ENCODE peak calls at places on chromosomes 5 and 9, in seven cellular contexts. G, M, L, R, H, V and Q are unnamed samples.

GRCh38 chr5:137300411-137301240 is 198.5 kb downstream of the SPOCK1 start:
- DNase-seq in H (no peak), G (no peak), L (no peak), R (no peak), V (no peak), M (no peak), Q (no peak)

GRCh38 chr5:179150011-179150410 is 89.8 kb downstream of the ZNF354C start:
- DNase-seq in M (no peak), H (no peak), V (peak), L (no peak), G (peak), R (no peak), Q (peak)

GRCh38 chr5:120368923-120369715 is 95.0 kb upstream of the PRR16 start:
- DNase-seq in L (no peak), R (no peak), H (no peak), G (no peak), M (no peak), V (no peak), Q (peak)

GRCh38 chr9:123470991-123471770 is 115.2 kb downstream of the CRB2 start:
- DNase-seq in V (no peak), G (no peak), R (no peak), H (no peak), M (no peak), L (no peak), Q (no peak)

GRCh38 chr9:75064307-75065025 is 23.5 kb downstream of the NMRK1 start:
- DNase-seq in R (no peak), L (no peak), G (no peak), M (no peak), V (no peak), H (no peak), Q (no peak)

GRCh38 chr9:31232485-31232884 is 1152.0 kb upstream of the ACO1 start:
- DNase-seq in M (no peak), V (no peak), R (no peak), H (no peak), L (no peak), G (no peak), Q (no peak)

GRCh38 chr9:99253134-99253533 is 31.1 kb downstream of the SEC61B start:
- DNase-seq in V (no peak), H (no peak), G (no peak), M (no peak), R (no peak), L (no peak), Q (no peak)

GRCh38 chr9:7172445-7173115 is 414.8 kb downstream of the KDM4C start:
- DNase-seq in G (no peak), H (no peak), M (no peak), L (no peak), R (no peak), V (no peak), Q (no peak)

GRCh38 chr5:6766558-6767191 is 53.4 kb downstream of the TENT4A start:
- DNase-seq in L (no peak), H (peak), M (no peak), R (peak), G (peak), V (peak), Q (peak)

GRCh38 chr5:160792281-160792680 is 59.7 kb downstream of the ATP10B start:
- DNase-seq in V (no peak), M (no peak), L (no peak), R (no peak), H (no peak), G (no peak), Q (no peak)

GRCh38 chr9:131095666-131096489 is 453 bp upstream of the AIF1L start:
- DNase-seq in L (peak), H (no peak), M (peak), V (no peak), R (no peak), G (no peak), Q (no peak)

GRCh38 chr5:43017438-43017820 is 22.7 kb downstream of the ANXA2R start:
- DNase-seq in R (peak), H (no peak), G (no peak), L (no peak), M (peak), V (peak), Q (no peak)

GRCh38 chr5:90488791-90489190 is 14.1 kb downstream of the POLR3G start:
- DNase-seq in L (no peak), V (no peak), H (no peak), M (no peak), G (no peak), R (no peak), Q (no peak)

GRCh38 chr5:77305222-77305846 is 94.9 kb downstream of the PDE8B start:
- DNase-seq in R (no peak), M (no peak), G (no peak), V (no peak), L (no peak), H (no peak), Q (peak)

GRCh38 chr5:65722575-65723424 is 795 bp downstream of the NLN start:
- DNase-seq in R (no peak), L (peak), H (no peak), V (peak), G (no peak), M (peak), Q (no peak)